ENCODE peak calls at places on chromosomes 2 and 18, in five cellular contexts. One of them, this sample, is unnamed.

GRCh38 chr2:109289823-109290222 is 160.8 kb downstream of the SH3RF3 start:
- DNase-seq in GM12892: no peak
- DNase-seq in endothelial cell: no peak
- DNase-seq in substantia nigra: no peak
- DNase-seq in NCI-H2081: no peak
- DNase-seq in this sample: no peak

GRCh38 chr2:26757873-26758789 is 6.0 kb upstream of the SLC35F6 start:
- DNase-seq in GM12892: no peak
- DNase-seq in endothelial cell: no peak
- DNase-seq in substantia nigra: no peak
- DNase-seq in NCI-H2081: no peak
- DNase-seq in this sample: no peak

GRCh38 chr18:79326413-79327198 is 69.1 kb upstream of the NFATC1 start:
- DNase-seq in GM12892: no peak
- DNase-seq in endothelial cell: no peak
- DNase-seq in substantia nigra: no peak
- DNase-seq in NCI-H2081: no peak
- DNase-seq in this sample: no peak

GRCh38 chr2:108855194-108855593 is 68.6 kb downstream of the CCDC138 start:
- DNase-seq in GM12892: no peak
- DNase-seq in endothelial cell: no peak
- DNase-seq in substantia nigra: no peak
- DNase-seq in NCI-H2081: peak; percentile 24
- DNase-seq in this sample: no peak

GRCh38 chr2:199659207-199659606 is 191.8 kb downstream of the FTCDNL1 start:
- DNase-seq in GM12892: no peak
- DNase-seq in endothelial cell: peak; percentile 58
- DNase-seq in substantia nigra: peak; percentile 5
- DNase-seq in NCI-H2081: peak; percentile 52
- DNase-seq in this sample: no peak

GRCh38 chr2:239589855-239590254 is 189.0 kb upstream of the HDAC4 start:
- DNase-seq in GM12892: no peak
- DNase-seq in endothelial cell: no peak
- DNase-seq in substantia nigra: no peak
- DNase-seq in NCI-H2081: no peak
- DNase-seq in this sample: no peak

GRCh38 chr2:37379881-37380296 is 35.5 kb downstream of the QPCT start:
- DNase-seq in GM12892: no peak
- DNase-seq in endothelial cell: no peak
- DNase-seq in substantia nigra: no peak
- DNase-seq in NCI-H2081: no peak
- DNase-seq in this sample: no peak

GRCh38 chr2:74206180-74206688 is 7.8 kb downstream of the MTHFD2 start:
- DNase-seq in GM12892: no peak
- DNase-seq in endothelial cell: no peak
- DNase-seq in substantia nigra: no peak
- DNase-seq in NCI-H2081: no peak
- DNase-seq in this sample: no peak

GRCh38 chr2:136645458-136645857 is 119.9 kb upstream of the THSD7B start:
- DNase-seq in GM12892: no peak
- DNase-seq in endothelial cell: no peak
- DNase-seq in substantia nigra: no peak
- DNase-seq in NCI-H2081: peak; percentile 16
- DNase-seq in this sample: no peak

GRCh38 chr2:199581935-199582336 is 124.2 kb upstream of the SATB2 start:
- DNase-seq in GM12892: no peak
- DNase-seq in endothelial cell: no peak
- DNase-seq in substantia nigra: no peak
- DNase-seq in NCI-H2081: no peak
- DNase-seq in this sample: no peak

GRCh38 chr2:74188696-74189095 is 9.7 kb upstream of the MTHFD2 start:
- DNase-seq in GM12892: no peak
- DNase-seq in endothelial cell: no peak
- DNase-seq in substantia nigra: no peak
- DNase-seq in NCI-H2081: no peak
- DNase-seq in this sample: no peak

GRCh38 chr18:40925071-40925541 is 1029.9 kb upstream of the PIK3C3 start:
- DNase-seq in GM12892: no peak
- DNase-seq in endothelial cell: no peak
- DNase-seq in substantia nigra: no peak
- DNase-seq in NCI-H2081: no peak
- DNase-seq in this sample: no peak

GRCh38 chr2:186862869-186863709 is 14.1 kb upstream of the ZSWIM2 start:
- DNase-seq in GM12892: no peak
- DNase-seq in endothelial cell: no peak
- DNase-seq in substantia nigra: no peak
- DNase-seq in NCI-H2081: peak; percentile 32
- DNase-seq in this sample: no peak

GRCh38 chr2:16682431-16683130 is 16.9 kb upstream of the CYRIA start:
- DNase-seq in GM12892: no peak
- DNase-seq in endothelial cell: no peak
- DNase-seq in substantia nigra: no peak
- DNase-seq in NCI-H2081: no peak
- DNase-seq in this sample: no peak

GRCh38 chr2:240452471-240453256 is 17.2 kb downstream of the GPC1 start:
- DNase-seq in GM12892: no peak
- DNase-seq in endothelial cell: peak; percentile 54
- DNase-seq in substantia nigra: no peak
- DNase-seq in NCI-H2081: peak; percentile 45
- DNase-seq in this sample: peak; percentile 75

GRCh38 chr18:39660141-39660540 is 2094.5 kb upstream of the CELF4 start:
- DNase-seq in GM12892: no peak
- DNase-seq in endothelial cell: no peak
- DNase-seq in substantia nigra: no peak
- DNase-seq in NCI-H2081: no peak
- DNase-seq in this sample: no peak

GRCh38 chr2:69464575-69464974 is 27.3 kb upstream of the NFU1 start:
- DNase-seq in GM12892: no peak
- DNase-seq in endothelial cell: no peak
- DNase-seq in substantia nigra: no peak
- DNase-seq in NCI-H2081: no peak
- DNase-seq in this sample: no peak

GRCh38 chr18:66066191-66066590 is 315.4 kb downstream of the CDH7 start:
- DNase-seq in GM12892: no peak
- DNase-seq in endothelial cell: no peak
- DNase-seq in substantia nigra: no peak
- DNase-seq in NCI-H2081: no peak
- DNase-seq in this sample: no peak

GRCh38 chr18:54150226-54150625 is 74.2 kb downstream of the MBD2 start:
- DNase-seq in GM12892: no peak
- DNase-seq in endothelial cell: no peak
- DNase-seq in substantia nigra: no peak
- DNase-seq in NCI-H2081: no peak
- DNase-seq in this sample: no peak

GRCh38 chr2:239500915-239501630 is 100.3 kb upstream of the HDAC4 start:
- DNase-seq in GM12892: no peak
- DNase-seq in endothelial cell: no peak
- DNase-seq in substantia nigra: no peak
- DNase-seq in NCI-H2081: no peak
- DNase-seq in this sample: no peak

GRCh38 chr2:191691016-191691725 is 13.2 kb downstream of the NABP1 start:
- DNase-seq in GM12892: no peak
- DNase-seq in endothelial cell: peak; percentile 55
- DNase-seq in substantia nigra: no peak
- DNase-seq in NCI-H2081: peak; percentile 69
- DNase-seq in this sample: peak; percentile 35

GRCh38 chr18:47418746-47419145 is 167.3 kb upstream of the SKOR2 start:
- DNase-seq in GM12892: no peak
- DNase-seq in endothelial cell: no peak
- DNase-seq in substantia nigra: no peak
- DNase-seq in NCI-H2081: no peak
- DNase-seq in this sample: no peak

GRCh38 chr2:26432856-26433255 is 31.1 kb downstream of the DRC1 start:
- DNase-seq in GM12892: no peak
- DNase-seq in endothelial cell: no peak
- DNase-seq in substantia nigra: no peak
- DNase-seq in NCI-H2081: no peak
- DNase-seq in this sample: no peak

GRCh38 chr2:715847-716573 is 38.8 kb upstream of the TMEM18 start:
- DNase-seq in GM12892: no peak
- DNase-seq in endothelial cell: no peak
- DNase-seq in substantia nigra: no peak
- DNase-seq in NCI-H2081: peak; percentile 29
- DNase-seq in this sample: no peak

GRCh38 chr2:538646-539045 is 138.6 kb downstream of the TMEM18 start:
- DNase-seq in GM12892: no peak
- DNase-seq in endothelial cell: no peak
- DNase-seq in substantia nigra: no peak
- DNase-seq in NCI-H2081: no peak
- DNase-seq in this sample: no peak

GRCh38 chr2:121532894-121533293 is 2.2 kb downstream of the RNU4ATAC start:
- DNase-seq in GM12892: peak; percentile 23
- DNase-seq in endothelial cell: no peak
- DNase-seq in substantia nigra: no peak
- DNase-seq in NCI-H2081: no peak
- DNase-seq in this sample: no peak

GRCh38 chr18:998976-999375 is 94.3 kb downstream of the ADCYAP1 start:
- DNase-seq in GM12892: no peak
- DNase-seq in endothelial cell: no peak
- DNase-seq in substantia nigra: no peak
- DNase-seq in NCI-H2081: no peak
- DNase-seq in this sample: no peak

GRCh38 chr2:230244211-230244610 is 18.7 kb downstream of the SP140 start:
- DNase-seq in GM12892: no peak
- DNase-seq in endothelial cell: no peak
- DNase-seq in substantia nigra: no peak
- DNase-seq in NCI-H2081: no peak
- DNase-seq in this sample: no peak

GRCh38 chr18:6660334-6660733 is 69.2 kb upstream of the ARHGAP28 start:
- DNase-seq in GM12892: no peak
- DNase-seq in endothelial cell: no peak
- DNase-seq in substantia nigra: no peak
- DNase-seq in NCI-H2081: no peak
- DNase-seq in this sample: no peak

GRCh38 chr18:28088477-28088876 is 88.5 kb downstream of the CDH2 start:
- DNase-seq in GM12892: no peak
- DNase-seq in endothelial cell: no peak
- DNase-seq in substantia nigra: no peak
- DNase-seq in NCI-H2081: no peak
- DNase-seq in this sample: no peak

GRCh38 chr18:58364867-58365533 is 263.9 kb downstream of the ALPK2 start:
- DNase-seq in GM12892: no peak
- DNase-seq in endothelial cell: no peak
- DNase-seq in substantia nigra: no peak
- DNase-seq in NCI-H2081: no peak
- DNase-seq in this sample: no peak

GRCh38 chr2:46873632-46874068 is 42.0 kb downstream of the MCFD2 start:
- DNase-seq in GM12892: no peak
- DNase-seq in endothelial cell: no peak
- DNase-seq in substantia nigra: no peak
- DNase-seq in NCI-H2081: no peak
- DNase-seq in this sample: no peak

GRCh38 chr2:150639917-150640538 is 152.6 kb upstream of the RND3 start:
- DNase-seq in GM12892: no peak
- DNase-seq in endothelial cell: no peak
- DNase-seq in substantia nigra: no peak
- DNase-seq in NCI-H2081: no peak
- DNase-seq in this sample: no peak

GRCh38 chr2:174059875-174060226 is 94.7 kb upstream of the SP3 start:
- DNase-seq in GM12892: no peak
- DNase-seq in endothelial cell: no peak
- DNase-seq in substantia nigra: no peak
- DNase-seq in NCI-H2081: no peak
- DNase-seq in this sample: no peak

GRCh38 chr2:175080479-175080878 is 75.3 kb upstream of the CHN1 start:
- DNase-seq in GM12892: no peak
- DNase-seq in endothelial cell: no peak
- DNase-seq in substantia nigra: no peak
- DNase-seq in NCI-H2081: no peak
- DNase-seq in this sample: no peak

GRCh38 chr2:213001285-213001910 is 150.0 kb downstream of the IKZF2 start:
- DNase-seq in GM12892: no peak
- DNase-seq in endothelial cell: no peak
- DNase-seq in substantia nigra: no peak
- DNase-seq in NCI-H2081: no peak
- DNase-seq in this sample: no peak

GRCh38 chr2:105144128-105144940 is 97.2 kb upstream of the GPR45 start:
- DNase-seq in GM12892: peak; percentile 13
- DNase-seq in endothelial cell: no peak
- DNase-seq in substantia nigra: no peak
- DNase-seq in NCI-H2081: no peak
- DNase-seq in this sample: no peak

This sample was measured in GM12891.